ENCODE peak calls at places on chromosomes 7 and 10, in seven cellular contexts. O is ovary, P is HFF-Myc, I is astrocyte of the cerebellum, M is transverse colon, D is MM.1S, S is PC-9. R is an unnamed sample.

GRCh38 chr7:137501561-137501960 is 158.0 kb upstream of the PTN start:
- DNase-seq in I (no peak), P (peak; percentile 44), O (no peak), D (no peak), M (no peak), S (no peak), R (no peak)

GRCh38 chr10:104257235-104257634 is 2.5 kb downstream of the GSTO1 start:
- DNase-seq in I (no peak), D (no peak), S (no peak), M (no peak), O (no peak), P (no peak), R (no peak)

GRCh38 chr10:99711129-99711719 is 20.7 kb downstream of the COX15 start:
- DNase-seq in I (peak; percentile 45), M (peak; percentile 35), D (peak; percentile 37), O (no peak), S (no peak), P (peak; percentile 33), R (peak; percentile 81)

GRCh38 chr7:70525991-70526390 is 606.0 kb upstream of the GALNT17 start:
- DNase-seq in M (no peak), D (no peak), I (no peak), S (no peak), P (no peak), O (no peak), R (no peak)

GRCh38 chr7:134288265-134288664 is 28.5 kb downstream of the SLC35B4 start:
- DNase-seq in S (no peak), M (no peak), D (no peak), O (no peak), P (no peak), I (no peak), R (no peak)

GRCh38 chr7:150811-151221 is 41.6 kb upstream of the FAM20C start:
- DNase-seq in I (no peak), D (no peak), O (no peak), S (no peak), M (no peak), P (no peak), R (no peak)

GRCh38 chr10:58175990-58176910 is 91.4 kb downstream of the IPMK start:
- DNase-seq in D (no peak), S (no peak), O (no peak), I (no peak), M (no peak), P (no peak), R (peak; percentile 57)

GRCh38 chr7:155353256-155353897 is 55.7 kb downstream of the INSIG1 start:
- DNase-seq in O (no peak), M (no peak), S (no peak), P (no peak), I (no peak), D (no peak), R (no peak)

GRCh38 chr7:25752967-25753791 is 398.8 kb upstream of the NFE2L3 start:
- DNase-seq in M (no peak), D (no peak), S (no peak), O (no peak), P (no peak), I (peak; percentile 5), R (no peak)

GRCh38 chr7:405489-406211 is 114.0 kb downstream of the PDGFA start:
- DNase-seq in S (no peak), D (no peak), P (no peak), I (no peak), O (no peak), M (peak; percentile 5), R (no peak)

GRCh38 chr10:120505056-120505455 is 48.0 kb downstream of the PLPP4 start:
- DNase-seq in I (no peak), S (no peak), O (no peak), P (no peak), D (no peak), M (no peak), R (no peak)

GRCh38 chr10:8034666-8035640 is 19.5 kb upstream of the GATA3 start:
- DNase-seq in P (no peak), S (peak; percentile 60), D (no peak), O (no peak), I (peak; percentile 23), M (no peak), R (no peak)

GRCh38 chr10:126314848-126315247 is 73.4 kb downstream of the ADAM12 start:
- DNase-seq in P (no peak), I (peak; percentile 22), O (no peak), S (no peak), D (no peak), M (no peak), R (no peak)

GRCh38 chr7:101240226-101241014 is 2.8 kb upstream of the CLDN15 start:
- DNase-seq in O (no peak), S (no peak), I (no peak), D (no peak), M (no peak), P (no peak), R (no peak)

GRCh38 chr10:71623098-71623985 is 96.2 kb downstream of the C10orf105 start:
- DNase-seq in M (peak; percentile 26), S (no peak), I (no peak), D (no peak), P (no peak), O (no peak), R (peak; percentile 23)

GRCh38 chr7:127652333-127653248 is 597 bp downstream of the SND1 start:
- DNase-seq in I (no peak), D (peak; percentile 29), O (no peak), S (peak; percentile 57), M (no peak), P (no peak), R (peak; percentile 38)

GRCh38 chr10:43105119-43105792 is 28.4 kb downstream of the RET start:
- DNase-seq in M (peak; percentile 75), I (peak; percentile 24), P (no peak), S (no peak), O (peak; percentile 72), D (peak; percentile 48), R (peak; percentile 74)

GRCh38 chr7:83468251-83468739 is 180.6 kb downstream of the SEMA3E start:
- DNase-seq in I (peak; percentile 98), P (peak; percentile 98), D (peak; percentile 95), M (peak; percentile 48), S (peak; percentile 97), O (no peak), R (peak; percentile 98)

GRCh38 chr7:127413962-127414361 is 21.5 kb upstream of the ZNF800 start:
- DNase-seq in O (no peak), I (no peak), M (no peak), S (no peak), D (peak; percentile 80), P (no peak), R (no peak)

GRCh38 chr10:100745882-100746412 is 565 bp downstream of the PAX2 start:
- DNase-seq in P (no peak), I (no peak), S (no peak), M (no peak), O (no peak), D (no peak), R (no peak)

GRCh38 chr7:34322841-34323240 is 335.2 kb upstream of the NPSR1 start:
- DNase-seq in D (peak; percentile 84), I (no peak), S (no peak), O (no peak), M (no peak), P (no peak), R (no peak)

GRCh38 chr10:28291881-28292297 is 11.0 kb downstream of the MPP7 start:
- DNase-seq in D (no peak), S (no peak), M (no peak), I (no peak), P (peak; percentile 50), O (no peak), R (peak; percentile 48)

GRCh38 chr10:111018021-111018420 is 58.8 kb upstream of the ADRA2A start:
- DNase-seq in O (no peak), M (no peak), P (peak; percentile 14), D (no peak), I (peak; percentile 12), S (no peak), R (no peak)

GRCh38 chr7:92727755-92728154 is 108.6 kb downstream of the CDK6 start:
- DNase-seq in M (no peak), S (no peak), O (no peak), D (no peak), I (no peak), P (no peak), R (no peak)

GRCh38 chr10:110010076-110011069 is 2.6 kb downstream of the ADD3 start:
- DNase-seq in I (no peak), S (no peak), D (peak; percentile 81), M (no peak), O (no peak), P (no peak), R (no peak)
- H3K4me3 ChIP-seq in I (no peak overlapping the region), S (peak overlapping the region; percentile 91), D (peak overlapping the region; percentile 71), M (peak overlapping the region; percentile 88), O (no peak overlapping the region), P (no peak overlapping the region), R (peak overlapping the region; percentile 98)

DNA sequence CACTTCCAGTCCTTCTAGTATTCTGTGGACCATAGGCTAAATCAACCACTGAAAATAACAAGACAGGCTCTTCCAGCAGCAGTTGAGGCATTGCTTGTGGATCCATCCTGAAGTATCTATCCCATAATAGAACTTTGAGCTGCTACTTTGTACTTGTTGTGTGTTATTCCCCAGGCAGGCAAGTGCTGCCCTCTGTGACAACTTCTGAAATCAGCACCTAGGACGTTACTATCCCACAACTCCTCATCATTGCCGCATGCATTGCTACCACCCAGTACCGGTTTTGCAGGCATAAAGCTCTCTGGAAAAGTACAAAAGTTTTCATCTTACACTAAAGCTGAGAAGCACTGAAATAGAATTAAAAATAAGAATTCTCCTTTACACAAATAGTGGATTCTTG is 145.3 kb downstream of the HTR7 start:
- DNase-seq in S (no peak), M (no peak), O (no peak), I (no peak), P (no peak), D (no peak), R (no peak)
- TF ChIP-seq CTCF in S (no peak), M (no peak), O (no peak), I (no peak), P (no peak), D (no peak), R (no peak)

GRCh38 chr7:7554021-7554432 is 12.7 kb upstream of the MIOS start:
- DNase-seq in I (peak; percentile 60), M (no peak), O (no peak), P (no peak), D (no peak), S (no peak), R (peak; percentile 24)
- H3K4me3 ChIP-seq in I (no peak overlapping the region), M (no peak overlapping the region), O (no peak overlapping the region), P (no peak overlapping the region), D (no peak overlapping the region), S (no peak overlapping the region), R (no peak overlapping the region)

GRCh38 chr7:131010714-131011436 is 276.9 kb upstream of the KLF14 start:
- DNase-seq in S (no peak), O (no peak), M (no peak), I (no peak), P (no peak), D (no peak), R (peak; percentile 70)

GRCh38 chr7:131004371-131004770 is 270.4 kb upstream of the KLF14 start:
- DNase-seq in D (no peak), S (no peak), P (no peak), I (no peak), O (no peak), M (no peak), R (no peak)

GRCh38 chr7:131010029-131010705 is 276.2 kb upstream of the KLF14 start:
- DNase-seq in O (no peak), M (no peak), I (no peak), D (no peak), P (no peak), S (no peak), R (no peak)

GRCh38 chr7:131008840-131009651 is 275.0 kb upstream of the KLF14 start:
- DNase-seq in M (no peak), P (no peak), O (no peak), I (no peak), S (no peak), D (no peak), R (no peak)

GRCh38 chr7:131007439-131008330 is 273.7 kb upstream of the KLF14 start:
- DNase-seq in P (peak; percentile 65), M (peak; percentile 82), S (peak; percentile 97), D (no peak), O (peak; percentile 57), I (peak; percentile 63), R (peak; percentile 77)
- TF ChIP-seq CTCF in P (peak; percentile 56), M (peak; percentile 39), S (peak; percentile 71), D (no peak), O (peak; percentile 44), I (peak; percentile 66), R (peak; percentile 67)

R was measured in fibroblast of pulmonary artery.